ENCODE peak calls at places on chromosomes 4 and X, in six cellular contexts. O is transverse colon, G is breast epithelium, V is sigmoid colon, Q is suprapubic skin, Z is prostate gland. S is an unnamed sample. For H3K4me1, the result is how much of the 10 kb centered on the place peaks cover.

GRCh38 chr4:20591571-20592455 is 108.4 kb upstream of the PACRGL start:
- DNase-seq in Z (no peak), V (no peak), O (no peak), Q (no peak), G (no peak), S (no peak)

GRCh38 chrX:41445171-41445570 is 2.0 kb upstream of the NYX start:
- DNase-seq in G (no peak), Z (no peak), V (no peak), O (no peak), Q (no peak), S (no peak)

GRCh38 chr4:57270350-57270749 is 160.2 kb upstream of the IGFBP7 start:
- DNase-seq in Q (no peak), O (no peak), Z (no peak), G (no peak), V (no peak), S (peak)

GRCh38 chr4:152419809-152420208 is 116.1 kb downstream of the FBXW7 start:
- DNase-seq in G (no peak), Z (no peak), Q (no peak), V (no peak), O (no peak), S (no peak)

GRCh38 chr4:124943938-124944337 is 231.4 kb upstream of the ANKRD50 start:
- DNase-seq in Z (no peak), G (no peak), V (no peak), Q (no peak), O (no peak), S (no peak)

GRCh38 chr4:140426610-140427103 is 791 bp downstream of the CLGN start:
- DNase-seq in V (no peak), Q (peak), G (no peak), O (no peak), Z (no peak), S (no peak)

GRCh38 chr4:139912423-139912822 is 241.6 kb downstream of the MAML3 start:
- DNase-seq in Q (no peak), V (no peak), G (no peak), Z (no peak), O (no peak), S (no peak)

GRCh38 chr4:83605216-83605615 is 69.3 kb downstream of the GPAT3 start:
- DNase-seq in Z (no peak), O (no peak), Q (no peak), G (no peak), V (no peak), S (no peak)

GRCh38 chr4:18128241-18128640 is 106.7 kb upstream of the LCORL start:
- DNase-seq in V (no peak), O (no peak), G (no peak), Z (no peak), Q (no peak), S (no peak)

GRCh38 chr4:106096454-106096853 is 201.2 kb downstream of the NPNT start:
- DNase-seq in O (no peak), Z (no peak), V (no peak), G (no peak), Q (no peak), S (no peak)

GRCh38 chrX:98111684-98112083 is 1228.0 kb downstream of the RPA4 start:
- DNase-seq in O (no peak), V (no peak), G (no peak), Z (no peak), Q (no peak), S (no peak)

GRCh38 chr4:53586121-53586816 is 5.0 kb downstream of the LNX1 start:
- DNase-seq in O (no peak), Q (no peak), V (no peak), Z (no peak), G (no peak), S (no peak)

GRCh38 chr4:170089743-170090666 is at the start of gene AADAT:
- DNase-seq in G (no peak), Q (peak), V (peak), O (peak), Z (peak), S (peak)

GRCh38 chr4:25925486-25926201 is 11.6 kb downstream of the SMIM20 start:
- DNase-seq in V (no peak), G (no peak), Q (no peak), O (peak), Z (no peak), S (peak)

GRCh38 chrX:39827959-39828358 is 269.8 kb downstream of the BCOR start:
- DNase-seq in V (no peak), O (no peak), Q (no peak), G (no peak), Z (no peak), S (no peak)

GRCh38 chrX:48802089-48802812 is 384 bp downstream of the HDAC6 start:
- DNase-seq in O (peak), V (peak), G (peak), Q (peak), Z (peak), S (peak)

GRCh38 chr4:121421594-121421993 is 40.8 kb upstream of the QRFPR start:
- DNase-seq in Q (no peak), O (no peak), G (no peak), Z (no peak), V (no peak), S (no peak)

GRCh38 chr4:140523370-140523856 is 555 bp upstream of the ELMOD2 start:
- DNase-seq in O (no peak), G (no peak), Q (no peak), V (no peak), Z (no peak), S (no peak)

GRCh38 chr4:1567808-1568581 is 116.1 kb downstream of the FAM53A start:
- DNase-seq in G (no peak), O (no peak), Z (no peak), V (peak), Q (peak), S (no peak)

DNA sequence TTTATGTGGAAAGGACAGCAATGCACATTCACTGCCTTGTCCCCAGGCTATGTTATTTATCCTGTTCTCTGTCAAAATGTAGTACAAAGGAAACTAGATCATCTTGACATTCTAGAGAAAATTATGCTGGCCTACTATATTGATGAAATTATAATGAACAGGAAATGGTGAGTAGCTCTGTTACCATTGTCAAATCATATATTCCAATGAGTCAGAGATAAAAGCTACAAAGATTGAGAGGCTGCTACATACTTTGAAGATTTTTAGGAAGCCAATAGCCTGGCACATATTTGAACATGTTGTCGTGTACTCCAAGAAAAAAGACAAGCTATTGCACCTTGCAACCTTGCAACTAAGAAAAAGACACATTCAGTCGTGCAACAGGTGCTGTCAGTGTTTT is 52.7 kb upstream of the TET2 start:
- DNase-seq in O (no peak), G (no peak), V (no peak), Q (no peak), Z (no peak), S (no peak)
- H3K27ac ChIP-seq in O (no peak), G (no peak), V (no peak), Q (no peak), Z (no peak), S (no peak)

GRCh38 chrX:8144925-8145324 is 26.1 kb downstream of the VCX2 start:
- DNase-seq in O (no peak), Z (no peak), G (no peak), V (no peak), Q (no peak), S (no peak)

DNA sequence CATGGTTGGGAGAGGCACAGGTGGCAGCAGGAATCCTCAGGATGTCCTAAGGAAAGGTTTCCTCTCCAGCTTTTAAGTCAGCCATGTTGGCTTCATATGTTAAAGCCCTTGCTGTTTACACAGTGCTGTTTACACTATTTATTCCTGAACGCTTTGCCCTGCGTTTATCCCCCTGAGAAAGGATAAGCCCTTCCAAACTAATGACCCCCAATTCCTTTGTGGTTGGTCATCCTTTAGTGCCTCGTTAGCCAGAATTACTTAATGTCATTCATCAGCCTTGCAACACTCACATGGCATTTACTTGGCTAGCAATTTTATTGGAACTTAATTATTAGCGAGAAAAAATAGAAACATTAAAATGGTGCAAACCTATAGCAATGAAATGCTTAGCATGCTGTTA is 23.9 kb downstream of the VCX2 start:
- DNase-seq in Z (no peak), Q (no peak), V (no peak), O (no peak), G (no peak), S (no peak)
- TF ChIP-seq POLR2AphosphoS5 in Z (no peak), Q (no peak), V (no peak), O (no peak), G (no peak), S (no peak)

GRCh38 chrX:8607326-8607725 is 124.6 kb downstream of the ANOS1 start:
- DNase-seq in Q (no peak), O (no peak), V (no peak), Z (no peak), G (no peak), S (no peak)
- H3K4me1 ChIP-seq in Q (under half), O (under half), V (under half), Z (under half), G (under half), S (under half)

DNA sequence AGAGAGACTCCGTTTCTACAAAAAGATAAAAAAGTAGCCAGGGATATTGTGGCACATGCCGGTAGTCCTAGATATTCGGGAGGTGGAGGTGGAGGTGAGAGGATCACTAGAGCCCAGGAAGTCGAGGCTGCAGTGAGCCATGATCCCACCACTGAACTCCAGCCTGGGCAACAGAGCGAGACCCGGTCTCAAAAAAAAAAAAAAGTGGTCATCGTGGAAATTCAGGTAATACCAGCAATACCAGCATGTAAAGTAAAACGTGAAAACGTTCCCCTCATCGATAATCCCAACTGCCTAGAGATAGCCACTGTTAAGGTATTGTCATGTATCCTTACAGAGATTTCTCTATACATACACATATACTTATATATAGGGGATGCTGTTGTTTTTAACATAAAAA is 1.5 kb downstream of the MAGT1 start:
- DNase-seq in V (no peak), Q (no peak), O (no peak), G (no peak), Z (no peak), S (no peak)
- H3K27ac ChIP-seq in V (no peak), Q (no peak), O (peak), G (no peak), Z (no peak), S (no peak)

DNA sequence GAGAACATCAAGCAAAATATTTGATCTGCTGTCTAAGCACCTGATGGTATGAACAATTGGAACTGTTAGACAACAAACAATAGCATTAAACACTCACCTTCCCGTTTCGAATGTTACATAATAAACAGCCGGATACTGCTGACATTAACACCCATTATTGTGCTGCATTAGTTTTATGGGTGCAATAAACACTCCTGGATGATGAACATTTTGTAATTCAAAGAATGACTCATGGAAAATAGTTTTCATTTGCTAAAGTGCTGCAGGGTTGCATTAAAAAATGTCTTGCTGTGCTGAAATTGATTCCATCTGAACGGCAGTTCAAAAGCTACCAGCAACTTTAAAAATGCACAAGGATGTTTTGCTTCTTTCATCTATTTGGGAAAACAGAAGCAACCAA is 100.8 kb upstream of the SORBS2 start:
- DNase-seq in V (no peak), Q (no peak), G (no peak), O (no peak), Z (no peak), S (no peak)
- TF ChIP-seq POLR2AphosphoS5 in V (peak), Q (no peak), G (no peak), O (peak), Z (peak), S (no peak)

GRCh38 chr4:184312126-184312525 is 94.5 kb upstream of the ENPP6 start:
- DNase-seq in Q (no peak), O (no peak), Z (no peak), V (no peak), G (no peak), S (no peak)
- H3K4me1 ChIP-seq in Q (under half), O (under half), Z (under half), V (under half), G (under half), S (under half)

DNA sequence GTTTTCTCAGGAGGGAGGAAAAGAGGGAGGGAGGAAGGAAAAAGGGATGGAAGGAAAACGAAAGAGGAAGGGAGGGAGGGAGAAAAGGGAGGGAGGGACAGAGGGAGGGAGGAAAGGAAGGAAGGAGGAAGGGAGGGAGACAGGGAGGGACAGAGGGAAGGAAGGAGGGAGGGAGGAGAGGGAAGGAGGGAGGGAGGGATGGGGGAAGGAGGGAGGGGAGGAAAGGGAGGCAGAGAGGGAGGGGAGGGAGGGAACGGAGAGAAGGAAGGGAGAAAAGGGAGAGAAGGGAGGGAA is 15.4 kb downstream of the DHRSX start:
- DNase-seq in V (no peak), Q (no peak), G (no peak), O (no peak), Z (no peak), S (no peak)
- H3K27ac ChIP-seq in V (peak), Q (peak), G (peak), O (peak), Z (peak), S (no peak)

GRCh38 chr4:185186769-185187168 is 17.0 kb downstream of the CFAP97 start:
- DNase-seq in Z (no peak), V (no peak), Q (no peak), G (no peak), O (no peak), S (no peak)

GRCh38 chr4:185194924-185195632 is 8.7 kb downstream of the CFAP97 start:
- DNase-seq in V (no peak), G (no peak), Z (no peak), Q (no peak), O (no peak), S (no peak)

GRCh38 chr4:185192059-185192458 is 11.7 kb downstream of the CFAP97 start:
- DNase-seq in V (no peak), Z (no peak), Q (no peak), G (no peak), O (no peak), S (no peak)

GRCh38 chr4:185190001-185190856 is 13.6 kb downstream of the CFAP97 start:
- DNase-seq in O (no peak), Q (no peak), G (no peak), Z (no peak), V (no peak), S (no peak)
- TF ChIP-seq POLR2AphosphoS5 in O (no peak), Q (no peak), G (no peak), Z (no peak), V (no peak), S (no peak)